ENCODE peak calls at places on chromosome 15, in eight cellular contexts. P is HT-29; A is mesendoderm; R is activated CD4-positive, alpha-beta T cell treated with anti-CD3 and anti-CD28 coated beads for 48 hours; G is left colon; O is activated CD8-positive, alpha-beta memory T cell treated with anti-CD3 and anti-CD28 coated beads, Interleukin-2, amount 10 ng/mL, durations not matched to agents 7 days and 5 days; T is GM12891; U is renal cortical epithelial cell. W is an unnamed sample.

GRCh38 chr15:55552926-55553325 is 35.2 kb downstream of the PYGO1 start:
- DNase-seq in P (no peak), A (peak; percentile 67), R (no peak), G (no peak), O (no peak), T (no peak), U (no peak), W (no peak)

GRCh38 chr15:91694131-91694828 is 159.2 kb upstream of the SLCO3A1 start:
- DNase-seq in P (no peak), A (peak; percentile 84), R (no peak), G (peak; percentile 27), O (no peak), T (no peak), U (no peak), W (no peak)

GRCh38 chr15:60733196-60733595 is 254.3 kb upstream of the ICE2 start:
- DNase-seq in P (no peak), A (no peak), R (peak; percentile 37), G (no peak), O (no peak), T (no peak), U (no peak), W (no peak)

GRCh38 chr15:68055224-68055705 is 1.1 kb downstream of the PIAS1 start:
- DNase-seq in P (peak; percentile 64), A (peak; percentile 36), R (peak; percentile 83), G (peak; percentile 41), O (peak; percentile 81), T (peak; percentile 34), U (peak; percentile 73), W (peak; percentile 29)

GRCh38 chr15:60392986-60393811 is 4.6 kb downstream of the ANXA2 start:
- DNase-seq in P (peak; percentile 98), A (peak; percentile 75), R (peak; percentile 26), G (peak; percentile 59), O (peak; percentile 41), T (no peak), U (peak; percentile 99), W (peak; percentile 80)

GRCh38 chr15:38814891-38815290 is 250.3 kb upstream of the RASGRP1 start:
- DNase-seq in P (no peak), A (no peak), R (no peak), G (no peak), O (no peak), T (no peak), U (no peak), W (no peak)

GRCh38 chr15:66815322-66815721 is 113.3 kb downstream of the SMAD6 start:
- DNase-seq in P (no peak), A (no peak), R (no peak), G (no peak), O (no peak), T (no peak), U (peak; percentile 76), W (no peak)

GRCh38 chr15:66941791-66942190 is 123.6 kb upstream of the SMAD3 start:
- DNase-seq in P (no peak), A (no peak), R (no peak), G (no peak), O (no peak), T (no peak), U (no peak), W (no peak)

GRCh38 chr15:88255496-88256171 is 905 bp downstream of the NTRK3 start:
- DNase-seq in P (no peak), A (peak; percentile 56), R (no peak), G (no peak), O (no peak), T (peak; percentile 21), U (no peak), W (no peak)

GRCh38 chr15:52673734-52674133 is 5.5 kb downstream of the ATOSA start:
- DNase-seq in P (no peak), A (no peak), R (no peak), G (no peak), O (no peak), T (no peak), U (no peak), W (no peak)

GRCh38 chr15:45795487-45796069 is 160.7 kb downstream of the SQOR start:
- DNase-seq in P (peak; percentile 85), A (peak; percentile 89), R (peak; percentile 6), G (peak; percentile 17), O (peak; percentile 41), T (no peak), U (peak; percentile 82), W (peak; percentile 59)

GRCh38 chr15:87669846-87670245 is 586.7 kb downstream of the NTRK3 start:
- DNase-seq in P (no peak), A (no peak), R (no peak), G (no peak), O (no peak), T (no peak), U (no peak), W (no peak)

GRCh38 chr15:98649621-98649995 is 1.3 kb downstream of the IGF1R start:
- DNase-seq in P (peak; percentile 51), A (no peak), R (peak; percentile 68), G (peak; percentile 67), O (no peak), T (peak; percentile 30), U (no peak), W (peak; percentile 52)

GRCh38 chr15:98321916-98322315 is 326.4 kb upstream of the IGF1R start:
- DNase-seq in P (no peak), A (peak; percentile 11), R (no peak), G (no peak), O (no peak), T (no peak), U (peak; percentile 94), W (no peak)

GRCh38 chr15:59686389-59686788 is 2.7 kb downstream of the BNIP2 start:
- DNase-seq in P (no peak), A (no peak), R (no peak), G (no peak), O (no peak), T (no peak), U (no peak), W (no peak)

GRCh38 chr15:79179108-79179561 is 88.6 kb upstream of the RASGRF1 start:
- DNase-seq in P (peak; percentile 59), A (peak; percentile 92), R (no peak), G (no peak), O (no peak), T (no peak), U (peak; percentile 82), W (peak; percentile 45)